ENCODE peak calls at places on chromosomes 1 and 21, in five cellular contexts. One of them, this sample, is unnamed.

GRCh38 chr21:46503922-46504539 is 45.3 kb downstream of the DIP2A start:
- DNase-seq in IMR-90: no peak
- DNase-seq in PC-3: no peak
- DNase-seq in mammary epithelial cell: no peak
- DNase-seq in GM23248: no peak
- DNase-seq in this sample: no peak

GRCh38 chr1:50562106-50562505 is 138.9 kb upstream of the DMRTA2 start:
- DNase-seq in IMR-90: no peak
- DNase-seq in PC-3: no peak
- DNase-seq in mammary epithelial cell: no peak
- DNase-seq in GM23248: peak
- DNase-seq in this sample: no peak

GRCh38 chr1:93701619-93702018 is 20.0 kb upstream of the BCAR3 start:
- DNase-seq in IMR-90: peak
- DNase-seq in PC-3: peak
- DNase-seq in mammary epithelial cell: peak
- DNase-seq in GM23248: peak
- DNase-seq in this sample: no peak

GRCh38 chr1:24704411-24705259 is 40.6 kb upstream of the CLIC4 start:
- DNase-seq in IMR-90: peak
- DNase-seq in PC-3: peak
- DNase-seq in mammary epithelial cell: peak
- DNase-seq in GM23248: peak
- DNase-seq in this sample: no peak

GRCh38 chr21:26758083-26758861 is 86.9 kb downstream of the ADAMTS1 start:
- DNase-seq in IMR-90: no peak
- DNase-seq in PC-3: no peak
- DNase-seq in mammary epithelial cell: no peak
- DNase-seq in GM23248: peak
- DNase-seq in this sample: no peak

GRCh38 chr1:165481820-165482532 is 37.0 kb upstream of the RXRG start:
- DNase-seq in IMR-90: peak
- DNase-seq in PC-3: peak
- DNase-seq in mammary epithelial cell: peak
- DNase-seq in GM23248: peak
- DNase-seq in this sample: no peak

GRCh38 chr1:225464851-225465792 is 37.3 kb upstream of the LBR start:
- DNase-seq in IMR-90: no peak
- DNase-seq in PC-3: peak
- DNase-seq in mammary epithelial cell: peak
- DNase-seq in GM23248: no peak
- DNase-seq in this sample: no peak

GRCh38 chr1:94335950-94336349 is 82.2 kb upstream of the ABCD3 start:
- DNase-seq in IMR-90: peak
- DNase-seq in PC-3: peak
- DNase-seq in mammary epithelial cell: peak
- DNase-seq in GM23248: peak
- DNase-seq in this sample: peak

GRCh38 chr1:163596541-163597258 is 274.9 kb downstream of the NUF2 start:
- DNase-seq in IMR-90: no peak
- DNase-seq in PC-3: peak
- DNase-seq in mammary epithelial cell: no peak
- DNase-seq in GM23248: no peak
- DNase-seq in this sample: no peak

GRCh38 chr1:227790868-227791267 is 24.6 kb upstream of the PRSS38 start:
- DNase-seq in IMR-90: no peak
- DNase-seq in PC-3: no peak
- DNase-seq in mammary epithelial cell: no peak
- DNase-seq in GM23248: no peak
- DNase-seq in this sample: no peak

GRCh38 chr1:12059722-12060464 is 3.2 kb upstream of the TNFRSF8 start:
- DNase-seq in IMR-90: no peak
- DNase-seq in PC-3: no peak
- DNase-seq in mammary epithelial cell: no peak
- DNase-seq in GM23248: no peak
- DNase-seq in this sample: no peak

GRCh38 chr1:157523774-157524501 is 28.4 kb downstream of the FCRL5 start:
- DNase-seq in IMR-90: no peak
- DNase-seq in PC-3: no peak
- DNase-seq in mammary epithelial cell: no peak
- DNase-seq in GM23248: no peak
- DNase-seq in this sample: peak

GRCh38 chr21:25424045-25424444 is 183.2 kb downstream of the MRPL39 start:
- DNase-seq in IMR-90: no peak
- DNase-seq in PC-3: no peak
- DNase-seq in mammary epithelial cell: no peak
- DNase-seq in GM23248: no peak
- DNase-seq in this sample: no peak

GRCh38 chr1:67627906-67628305 is 57.1 kb upstream of the GADD45A start:
- DNase-seq in IMR-90: no peak
- DNase-seq in PC-3: peak
- DNase-seq in mammary epithelial cell: peak
- DNase-seq in GM23248: no peak
- DNase-seq in this sample: no peak

GRCh38 chr1:78114034-78114956 is 68.5 kb downstream of the GIPC2 start:
- DNase-seq in IMR-90: peak
- DNase-seq in PC-3: peak
- DNase-seq in mammary epithelial cell: peak
- DNase-seq in GM23248: peak
- DNase-seq in this sample: peak

GRCh38 chr1:232923739-232924386 is 26.5 kb upstream of the NTPCR start:
- DNase-seq in IMR-90: peak
- DNase-seq in PC-3: peak
- DNase-seq in mammary epithelial cell: peak
- DNase-seq in GM23248: peak
- DNase-seq in this sample: peak

GRCh38 chr1:183838221-183838620 is 33.3 kb downstream of the RGL1 start:
- DNase-seq in IMR-90: no peak
- DNase-seq in PC-3: no peak
- DNase-seq in mammary epithelial cell: no peak
- DNase-seq in GM23248: no peak
- DNase-seq in this sample: no peak

GRCh38 chr21:29749223-29749622 is 190.6 kb downstream of the GRIK1 start:
- DNase-seq in IMR-90: no peak
- DNase-seq in PC-3: no peak
- DNase-seq in mammary epithelial cell: no peak
- DNase-seq in GM23248: no peak
- DNase-seq in this sample: no peak

GRCh38 chr1:114075082-114075481 is 78.6 kb downstream of the SYT6 start:
- DNase-seq in IMR-90: no peak
- DNase-seq in PC-3: no peak
- DNase-seq in mammary epithelial cell: no peak
- DNase-seq in GM23248: no peak
- DNase-seq in this sample: no peak

GRCh38 chr1:54837002-54837853 is 36.1 kb upstream of the TTC22 start:
- DNase-seq in IMR-90: no peak
- DNase-seq in PC-3: no peak
- DNase-seq in mammary epithelial cell: no peak
- DNase-seq in GM23248: no peak
- DNase-seq in this sample: no peak
- H3K4me2 ChIP-seq in IMR-90: no peak
- H3K4me2 ChIP-seq in PC-3: no peak
- H3K4me2 ChIP-seq in mammary epithelial cell: no peak
- H3K4me2 ChIP-seq in GM23248: no peak
- H3K4me2 ChIP-seq in this sample: no peak

GRCh38 chr1:244163861-244164562 is 112.9 kb downstream of the ZBTB18 start:
- DNase-seq in IMR-90: peak
- DNase-seq in PC-3: peak
- DNase-seq in mammary epithelial cell: peak
- DNase-seq in GM23248: peak
- DNase-seq in this sample: no peak
- H3K4me3 ChIP-seq in IMR-90: no peak
- H3K4me3 ChIP-seq in PC-3: peak
- H3K4me3 ChIP-seq in mammary epithelial cell: peak
- H3K4me3 ChIP-seq in GM23248: peak
- H3K4me3 ChIP-seq in this sample: no peak

GRCh38 chr1:245692318-245692717 is 537.5 kb downstream of the KIF26B start:
- DNase-seq in IMR-90: no peak
- DNase-seq in PC-3: no peak
- DNase-seq in mammary epithelial cell: no peak
- DNase-seq in GM23248: no peak
- DNase-seq in this sample: no peak
- H3K27ac ChIP-seq in IMR-90: no peak
- H3K27ac ChIP-seq in PC-3: no peak
- H3K27ac ChIP-seq in mammary epithelial cell: no peak
- H3K27ac ChIP-seq in GM23248: no peak
- H3K27ac ChIP-seq in this sample: no peak

DNA sequence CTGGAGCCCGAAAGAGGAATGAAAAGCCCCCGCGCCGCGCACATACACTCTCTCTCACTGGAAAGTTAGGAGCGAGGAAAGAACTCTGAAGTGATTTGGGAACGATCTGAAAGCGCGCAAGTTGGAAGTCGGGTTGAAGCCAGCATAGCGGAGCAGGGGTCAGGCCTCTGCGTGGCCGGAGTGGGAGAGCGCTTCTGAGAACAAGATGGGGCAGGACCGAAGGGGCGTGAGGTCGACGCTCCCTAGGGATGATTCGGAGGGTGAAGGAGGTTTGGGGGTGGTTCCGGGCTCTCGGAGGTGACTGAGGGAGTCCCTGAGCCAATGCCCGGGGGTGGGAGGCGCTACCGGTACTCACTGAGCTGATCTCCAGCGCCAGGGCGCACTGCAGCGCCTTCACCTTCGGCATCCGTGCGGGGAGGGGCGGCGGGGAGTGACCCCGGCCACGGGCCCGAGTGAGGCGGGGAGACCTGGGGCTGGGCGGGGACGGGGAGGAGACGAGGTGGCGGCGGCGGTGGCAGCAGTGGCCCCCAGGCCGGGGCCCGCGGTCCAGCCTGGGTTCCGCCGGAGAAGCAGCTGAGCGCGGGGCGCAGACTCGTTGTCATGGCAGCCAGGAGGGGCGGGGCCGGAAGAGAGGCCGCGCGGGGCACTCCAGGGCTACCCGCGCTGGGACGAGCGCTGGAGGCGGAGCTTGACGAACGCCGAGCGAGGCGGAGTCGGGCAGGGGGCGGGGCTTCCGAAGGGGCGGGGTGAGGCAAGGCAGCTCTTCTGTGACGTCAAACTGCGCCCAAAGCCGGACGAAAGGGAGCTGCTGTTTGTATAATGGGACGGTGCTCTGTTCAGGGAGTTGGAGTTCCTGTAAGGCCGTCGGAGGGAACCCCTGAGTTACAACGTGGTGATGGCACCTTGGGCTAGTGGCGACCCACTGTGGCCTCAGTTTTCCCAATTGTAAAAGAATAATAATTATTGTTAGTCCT is at the start of gene SPATA6:
- DNase-seq in IMR-90: peak
- DNase-seq in PC-3: peak
- DNase-seq in mammary epithelial cell: peak
- DNase-seq in GM23248: peak
- DNase-seq in this sample: no peak
- H3K4me2 ChIP-seq in IMR-90: peak
- H3K4me2 ChIP-seq in PC-3: peak
- H3K4me2 ChIP-seq in mammary epithelial cell: peak
- H3K4me2 ChIP-seq in GM23248: peak
- H3K4me2 ChIP-seq in this sample: no peak

GRCh38 chr1:209484429-209484828 is 99.1 kb upstream of the CAMK1G start:
- DNase-seq in IMR-90: no peak
- DNase-seq in PC-3: no peak
- DNase-seq in mammary epithelial cell: no peak
- DNase-seq in GM23248: no peak
- DNase-seq in this sample: no peak
- H3K4me3 ChIP-seq in IMR-90: no peak
- H3K4me3 ChIP-seq in PC-3: no peak
- H3K4me3 ChIP-seq in mammary epithelial cell: no peak
- H3K4me3 ChIP-seq in GM23248: no peak
- H3K4me3 ChIP-seq in this sample: no peak